ENCODE peak calls at places on chromosome 12, in five cellular contexts. E is stomach, X is HL-60, J is GM23338, G is HCT116. T is an unnamed sample.

GRCh38 chr12:48852734-48853168 is 788 bp upstream of the DDX23 start:
- DNase-seq in X (no peak), J (peak), G (no peak), E (no peak), T (no peak)

GRCh38 chr12:125983094-125983783 is 918.0 kb downstream of the AACS start:
- DNase-seq in X (no peak), G (no peak), J (peak), E (peak), T (no peak)

GRCh38 chr12:119115296-119115905 is 63.3 kb upstream of the HSPB8 start:
- DNase-seq in G (peak), E (no peak), X (peak), J (peak), T (peak)

GRCh38 chr12:7004287-7004803 is 13.9 kb downstream of the LPCAT3 start:
- DNase-seq in J (no peak), E (no peak), X (no peak), G (no peak), T (no peak)

GRCh38 chr12:123433615-123434014 is 2.9 kb downstream of the RILPL2 start:
- DNase-seq in E (no peak), G (no peak), J (no peak), X (no peak), T (no peak)

GRCh38 chr12:47989666-47990065 is 14.6 kb downstream of the COL2A1 start:
- DNase-seq in J (no peak), G (no peak), X (no peak), E (no peak), T (no peak)

GRCh38 chr12:28961948-28962384 is 187.1 kb upstream of the FAR2 start:
- DNase-seq in G (no peak), X (no peak), E (no peak), J (no peak), T (no peak)

GRCh38 chr12:50523772-50524171 is 19.0 kb downstream of the DIP2B start:
- DNase-seq in J (no peak), G (no peak), X (no peak), E (no peak), T (no peak)

GRCh38 chr12:24596768-24597388 is 352.0 kb downstream of the BCAT1 start:
- DNase-seq in J (peak), G (no peak), E (no peak), X (no peak), T (no peak)

GRCh38 chr12:129870146-129870545 is 33.7 kb downstream of the TMEM132D start:
- DNase-seq in J (no peak), E (no peak), X (no peak), G (no peak), T (no peak)

GRCh38 chr12:1050059-1050707 is 59.2 kb downstream of the ERC1 start:
- DNase-seq in E (no peak), J (no peak), X (peak), G (no peak), T (no peak)

GRCh38 chr12:76266797-76267196 is 81.4 kb downstream of the BBS10 start:
- DNase-seq in J (no peak), G (no peak), E (no peak), X (no peak), T (no peak)

GRCh38 chr12:50554651-50555050 is 49.9 kb downstream of the DIP2B start:
- DNase-seq in G (no peak), X (no peak), E (no peak), J (no peak), T (no peak)

GRCh38 chr12:83996671-83997070 is 915.9 kb downstream of the SLC6A15 start:
- DNase-seq in G (no peak), X (no peak), J (no peak), E (no peak), T (no peak)

GRCh38 chr12:13293086-13293485 is 96.6 kb downstream of the EMP1 start:
- DNase-seq in G (no peak), E (no peak), X (no peak), J (no peak), T (no peak)

GRCh38 chr12:31736472-31736871 is 7.7 kb upstream of the AMN1 start:
- DNase-seq in J (no peak), E (no peak), X (no peak), G (no peak), T (no peak)

GRCh38 chr12:46124132-46124847 is 133.9 kb upstream of the SCAF11 start:
- DNase-seq in G (no peak), J (no peak), X (no peak), E (no peak), T (no peak)

GRCh38 chr12:9636807-9637206 is 29.1 kb upstream of the KLRB1 start:
- DNase-seq in E (no peak), G (no peak), J (peak), X (no peak), T (no peak)

GRCh38 chr12:49369723-49370145 is 2.5 kb downstream of the SPATS2 start:
- DNase-seq in J (peak), E (peak), G (no peak), X (peak), T (no peak)

GRCh38 chr12:23204933-23205778 is 580.2 kb downstream of the ETNK1 start:
- DNase-seq in J (peak), X (peak), G (peak), E (no peak), T (peak)

GRCh38 chr12:46492471-46493351 is 120.1 kb upstream of the SLC38A2 start:
- DNase-seq in E (no peak), X (no peak), G (peak), J (no peak), T (no peak)

GRCh38 chr12:128025856-128026255 is 241.1 kb upstream of the TMEM132C start:
- DNase-seq in E (no peak), X (no peak), G (no peak), J (no peak), T (no peak)

GRCh38 chr12:2360630-2361170 is 307.9 kb downstream of the CACNA1C start:
- DNase-seq in J (no peak), E (no peak), G (no peak), X (no peak), T (no peak)

GRCh38 chr12:617304-617915 is 45.8 kb downstream of the NINJ2 start:
- DNase-seq in E (peak), X (peak), J (no peak), G (no peak), T (no peak)

GRCh38 chr12:26277511-26278246 is 82.3 kb downstream of the SSPN start:
- DNase-seq in X (peak), J (no peak), E (no peak), G (no peak), T (no peak)

GRCh38 chr12:7190268-7191055 is 976 bp downstream of the PEX5 start:
- DNase-seq in J (peak), X (no peak), G (no peak), E (no peak), T (peak)

GRCh38 chr12:71584356-71584755 is 79.3 kb downstream of the ZFC3H1 start:
- DNase-seq in G (no peak), J (no peak), E (no peak), X (no peak), T (no peak)
- TF ChIP-seq POLR2AphosphoS5 in G (no peak), J (no peak), E (no peak), X (no peak), T (no peak)

GRCh38 chr12:53067993-53068770 is 11.0 kb downstream of the SPRYD3 start:
- DNase-seq in J (no peak), X (no peak), G (no peak), E (no peak), T (no peak)
- TF ChIP-seq POLR2AphosphoS5 in J (no peak), X (no peak), G (no peak), E (no peak), T (no peak)

DNA sequence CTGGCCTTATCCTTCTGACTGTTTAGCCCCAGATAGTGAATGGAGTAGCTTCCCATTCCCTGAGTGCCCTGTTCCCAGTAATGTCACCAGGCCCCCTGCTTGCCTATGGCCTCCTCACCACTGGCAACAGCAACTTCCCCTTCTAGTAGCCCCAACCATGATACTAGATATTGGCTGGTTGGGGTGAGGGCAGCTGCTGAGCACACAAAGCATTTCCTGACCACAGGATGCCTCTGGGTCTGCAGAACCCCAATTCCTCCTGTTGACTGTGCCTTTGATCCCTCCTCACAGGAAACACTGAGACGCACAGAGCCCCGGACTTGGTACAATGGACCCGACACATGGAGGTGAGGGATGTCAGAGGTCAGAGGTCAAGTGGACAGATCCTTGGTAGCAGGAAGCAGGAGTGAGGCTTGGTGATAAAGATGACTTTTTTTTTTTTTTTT is 597 bp downstream of the SOAT2 start:
- DNase-seq in J (no peak), G (no peak), E (no peak), X (peak), T (no peak)
- TF ChIP-seq POLR2AphosphoS5 in J (no peak), G (no peak), E (no peak), X (peak), T (no peak)

DNA sequence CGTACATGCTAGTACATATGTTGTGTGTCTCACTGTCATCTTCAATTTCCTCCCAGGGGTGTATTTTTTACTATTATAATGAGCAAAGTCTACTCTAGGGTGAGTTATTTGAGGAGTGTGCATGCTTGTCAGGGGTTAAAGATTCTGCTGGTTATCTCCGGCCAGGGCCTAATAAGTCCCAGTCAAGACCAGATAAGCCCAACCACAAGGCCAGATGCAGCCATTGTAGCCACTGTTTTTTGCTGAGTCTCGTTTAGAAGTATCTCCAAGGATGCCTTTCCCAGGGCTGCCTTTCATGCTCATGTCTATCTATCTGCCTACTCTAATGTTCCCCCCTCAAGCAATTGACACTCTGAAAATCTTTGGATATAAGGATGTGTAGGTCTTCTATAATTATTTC is 300.5 kb downstream of the IPO8 start:
- DNase-seq in J (no peak), X (no peak), G (no peak), E (no peak), T (no peak)
- TF ChIP-seq POLR2AphosphoS5 in J (no peak), X (no peak), G (no peak), E (no peak), T (no peak)

GRCh38 chr12:108827941-108828340 is 29.4 kb downstream of the SSH1 start:
- DNase-seq in E (no peak), J (no peak), X (no peak), G (no peak), T (no peak)

GRCh38 chr12:108828774-108829173 is 28.6 kb downstream of the SSH1 start:
- DNase-seq in X (no peak), J (no peak), G (peak), E (no peak), T (no peak)

GRCh38 chr12:108826115-108826806 is 31.1 kb downstream of the SSH1 start:
- DNase-seq in G (no peak), J (no peak), E (no peak), X (peak), T (no peak)

GRCh38 chr12:108825205-108825950 is 32.0 kb downstream of the SSH1 start:
- DNase-seq in G (no peak), X (no peak), J (no peak), E (no peak), T (no peak)

GRCh38 chr12:108826807-108827721 is 30.3 kb downstream of the SSH1 start:
- DNase-seq in J (no peak), X (no peak), G (no peak), E (no peak), T (no peak)
- TF ChIP-seq POLR2AphosphoS5 in J (no peak), X (no peak), G (no peak), E (no peak), T (no peak)

DNA sequence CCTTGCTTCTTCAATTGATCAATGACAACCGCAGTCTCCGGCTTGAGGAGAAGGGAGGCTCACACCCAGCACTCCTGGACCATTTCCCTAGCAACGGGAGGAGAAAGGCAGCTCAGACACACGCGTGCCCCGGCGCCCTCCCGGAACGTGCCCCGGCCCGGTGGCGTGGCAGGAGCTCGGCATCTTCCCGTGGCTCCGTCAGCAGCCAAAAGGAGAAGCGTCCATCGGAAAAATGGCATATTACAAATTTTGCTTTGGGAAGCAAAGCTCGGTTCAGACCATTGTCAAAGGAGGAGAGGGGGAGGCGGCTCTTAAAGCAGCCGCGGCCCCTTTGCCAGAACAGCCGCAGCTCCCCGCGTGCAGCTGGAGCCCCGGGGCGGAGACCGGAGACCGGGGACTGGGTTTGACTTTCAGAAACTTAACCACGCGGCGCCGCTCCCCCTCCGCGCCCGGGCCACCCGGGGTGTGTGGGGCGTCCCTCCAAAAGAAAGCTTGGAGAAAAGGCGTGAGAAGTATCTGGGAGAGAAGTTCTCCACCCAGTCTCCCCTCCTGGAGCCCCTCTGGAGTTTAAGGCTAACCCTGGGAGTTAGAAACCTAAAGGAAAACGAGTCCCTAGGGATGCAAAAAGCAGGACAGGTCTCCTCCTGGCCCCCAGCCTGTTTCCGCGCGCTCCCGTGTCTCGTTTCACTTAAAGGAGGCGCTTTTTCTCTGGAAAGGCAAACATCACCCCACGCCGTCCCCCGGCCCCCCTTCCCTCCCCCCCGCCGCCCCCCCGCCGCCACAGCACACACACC is 532 bp downstream of the PPFIA2 start:
- DNase-seq in J (peak), X (no peak), G (no peak), E (no peak), T (peak)
- TF ChIP-seq POLR2AphosphoS5 in J (no peak), X (no peak), G (no peak), E (no peak), T (no peak)

GRCh38 chr12:96376865-96377264 is 23.4 kb downstream of the CDK17 start:
- DNase-seq in J (no peak), X (no peak), E (no peak), G (no peak), T (no peak)
- TF ChIP-seq POLR2AphosphoS5 in J (no peak), X (no peak), E (no peak), G (no peak), T (no peak)

DNA sequence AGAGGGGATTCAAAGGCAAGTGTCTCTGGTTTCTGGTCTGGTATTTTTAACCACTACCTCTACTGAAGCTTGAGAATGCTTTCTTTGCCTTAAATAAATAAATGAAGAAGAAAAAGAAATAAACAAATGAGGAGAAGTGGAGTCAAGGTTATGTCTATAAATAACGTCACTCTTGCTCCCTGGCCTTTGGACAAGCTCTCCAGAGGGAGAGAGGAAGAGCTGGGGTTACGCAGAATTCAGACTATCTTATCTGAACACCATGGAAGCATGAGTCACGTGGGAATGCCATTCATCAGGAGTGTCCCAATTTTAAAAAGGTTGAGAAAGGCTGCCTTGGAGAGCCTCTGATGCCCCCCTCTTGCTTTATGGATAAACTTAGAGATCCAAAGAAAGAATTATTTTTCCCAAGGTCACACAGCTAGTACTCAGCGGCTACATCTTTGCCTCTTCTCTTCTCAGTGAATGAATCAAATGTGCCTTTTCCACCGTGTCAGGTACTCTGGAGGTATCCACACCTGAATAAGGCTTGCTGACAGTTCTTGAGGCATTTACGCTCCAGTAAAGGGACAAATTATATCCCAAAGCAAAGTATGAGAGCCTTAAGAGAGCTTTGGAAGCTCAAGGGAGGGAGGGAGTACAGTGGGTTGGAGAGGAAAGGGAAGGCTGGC is 12.9 kb upstream of the MSI1 start:
- DNase-seq in G (no peak), E (no peak), X (no peak), J (no peak), T (no peak)
- TF ChIP-seq POLR2AphosphoS5 in G (no peak), E (no peak), X (no peak), J (no peak), T (no peak)

DNA sequence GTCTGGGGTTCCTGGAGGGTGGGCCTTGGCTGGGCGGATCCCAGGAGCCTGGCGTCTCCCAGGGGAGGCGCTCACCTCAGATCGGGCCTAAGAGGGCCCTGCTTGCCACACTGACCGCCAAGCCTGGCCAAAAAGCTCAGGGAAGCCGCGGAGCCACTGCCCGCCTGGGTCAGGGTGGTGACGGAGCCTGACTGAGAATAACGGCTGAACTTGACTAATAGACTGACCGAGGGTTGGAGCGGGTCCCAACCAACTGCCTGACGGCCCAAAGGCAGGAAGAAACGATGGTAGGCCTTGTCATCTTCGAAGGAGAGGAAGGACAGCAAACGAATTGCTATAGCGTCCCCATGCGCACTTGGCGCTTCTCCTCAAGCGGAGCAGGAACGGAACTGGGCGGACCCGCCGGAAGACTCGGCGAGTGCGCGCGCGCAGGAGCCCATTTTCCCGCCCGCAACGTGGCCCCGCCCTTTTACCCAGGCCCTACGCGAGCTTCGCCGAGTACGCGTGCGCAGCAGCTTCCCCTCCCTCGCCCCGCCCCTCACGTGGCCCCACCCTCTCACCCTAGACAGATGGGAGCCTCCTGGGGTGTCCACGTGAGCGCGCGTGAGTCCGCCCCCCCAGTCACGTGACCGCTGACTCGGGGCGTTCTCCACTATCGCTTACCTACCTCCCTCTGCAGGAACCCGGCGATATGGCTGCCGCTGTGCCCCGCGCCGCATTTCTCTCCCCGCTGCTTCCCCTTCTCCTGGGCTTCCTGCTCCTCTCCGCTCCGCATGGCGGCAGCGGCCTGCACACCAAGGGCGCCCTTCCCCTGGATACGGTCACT is at the start of the genes ERP29 and TMEM116:
- DNase-seq in G (peak), E (peak), X (peak), J (peak), T (peak)
- TF ChIP-seq POLR2AphosphoS5 in G (peak), E (peak), X (peak), J (peak), T (peak)